ENCODE peak calls at places on chromosomes 11 and 22, in six cellular contexts. G is tibial artery, O is osteoblast, I is ovary, H is kidney, T is BJ. R is an unnamed sample.
A peak's percentile ranks its signal among the peaks of the same experiment; 100 is the strongest.

GRCh38 chr22:22110548-22111266 is 128.1 kb upstream of the TOP3B start:
- DNase-seq in T (no peak), H (peak; percentile 79), I (no peak), O (peak; percentile 89), G (no peak), R (peak; percentile 46)

GRCh38 chr11:119373059-119373875 is 8.2 kb downstream of the USP2 start:
- DNase-seq in T (no peak), H (peak; percentile 76), O (no peak), I (peak; percentile 24), G (no peak), R (no peak)

GRCh38 chr11:17399236-17399635 is 10.8 kb upstream of the KCNJ11 start:
- DNase-seq in I (no peak), H (no peak), G (no peak), O (no peak), T (no peak), R (no peak)

GRCh38 chr11:118238397-118238796 is 13.6 kb upstream of the JAML start:
- DNase-seq in T (no peak), H (no peak), G (no peak), O (no peak), I (no peak), R (no peak)

GRCh38 chr22:20591660-20592310 is 84.4 kb downstream of the MED15 start:
- DNase-seq in T (no peak), I (no peak), G (no peak), H (no peak), O (peak; percentile 80), R (no peak)

GRCh38 chr11:16750417-16750816 is 12.0 kb downstream of the C11orf58 start:
- DNase-seq in G (no peak), H (no peak), I (no peak), T (no peak), O (no peak), R (no peak)

GRCh38 chr22:45503816-45504702 is 1.4 kb downstream of the FBLN1 start:
- DNase-seq in I (no peak), H (peak; percentile 72), T (no peak), G (peak; percentile 64), O (peak; percentile 43), R (no peak)

GRCh38 chr11:79973701-79974626 is 533.1 kb upstream of the TENM4 start:
- DNase-seq in T (no peak), H (no peak), O (peak; percentile 66), G (no peak), I (no peak), R (no peak)

GRCh38 chr22:50329236-50329635 is 2.4 kb upstream of the DENND6B start:
- DNase-seq in O (peak; percentile 49), H (no peak), T (no peak), I (no peak), G (no peak), R (no peak)

GRCh38 chr11:135075740-135076139 is 663.7 kb upstream of the B3GAT1 start:
- DNase-seq in T (no peak), I (peak; percentile 44), G (peak; percentile 80), O (no peak), H (peak; percentile 82), R (no peak)

GRCh38 chr11:116500833-116501622 is 271.8 kb downstream of the BUD13 start:
- DNase-seq in T (no peak), H (no peak), G (peak; percentile 27), I (no peak), O (no peak), R (no peak)

GRCh38 chr22:46574993-46575914 is 37.8 kb upstream of the CELSR1 start:
- DNase-seq in H (peak; percentile 81), G (no peak), I (peak; percentile 41), O (peak; percentile 78), T (no peak), R (no peak)

GRCh38 chr11:1832181-1832988 is 2.4 kb upstream of the SYT8 start:
- DNase-seq in H (peak; percentile 84), G (no peak), I (peak; percentile 69), T (no peak), O (peak; percentile 98), R (peak; percentile 80)

GRCh38 chr11:6530848-6531247 is 33.8 kb downstream of the DNHD1 start:
- DNase-seq in G (no peak), O (no peak), I (no peak), T (no peak), H (no peak), R (no peak)
- TF ChIP-seq CTCF in G (no peak), O (no peak), I (no peak), T (no peak), H (no peak), R (no peak)

DNA sequence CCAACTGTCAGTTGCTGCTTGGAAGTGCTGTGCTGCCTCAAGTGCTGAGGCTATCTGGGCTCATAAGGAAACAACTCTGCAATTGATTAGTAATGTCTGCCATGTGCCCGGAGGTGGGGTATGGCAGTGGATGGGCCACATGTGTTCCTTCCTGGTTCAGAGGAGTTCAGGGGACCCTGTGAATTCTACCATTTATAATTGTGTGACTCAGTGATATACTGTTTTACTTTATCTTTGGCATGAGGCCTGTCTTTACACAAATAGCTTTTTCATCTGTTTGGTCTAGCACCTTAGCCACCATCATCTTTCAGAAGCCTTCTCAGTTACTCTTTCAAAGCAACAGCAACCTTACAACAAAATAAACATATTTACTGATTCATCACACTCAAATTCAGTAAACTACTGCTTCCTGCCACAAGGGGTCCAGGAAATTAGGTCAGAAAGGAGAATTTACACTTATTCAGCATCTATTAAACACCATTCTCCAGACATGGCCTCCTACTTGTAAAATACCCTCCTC is 20.9 kb downstream of the DKK3 start:
- DNase-seq in T (no peak), H (no peak), G (no peak), O (no peak), I (no peak), R (no peak)
- TF ChIP-seq CTCF in T (peak; percentile 49), H (no peak), G (no peak), O (peak; percentile 48), I (no peak), R (peak; percentile 59)

DNA sequence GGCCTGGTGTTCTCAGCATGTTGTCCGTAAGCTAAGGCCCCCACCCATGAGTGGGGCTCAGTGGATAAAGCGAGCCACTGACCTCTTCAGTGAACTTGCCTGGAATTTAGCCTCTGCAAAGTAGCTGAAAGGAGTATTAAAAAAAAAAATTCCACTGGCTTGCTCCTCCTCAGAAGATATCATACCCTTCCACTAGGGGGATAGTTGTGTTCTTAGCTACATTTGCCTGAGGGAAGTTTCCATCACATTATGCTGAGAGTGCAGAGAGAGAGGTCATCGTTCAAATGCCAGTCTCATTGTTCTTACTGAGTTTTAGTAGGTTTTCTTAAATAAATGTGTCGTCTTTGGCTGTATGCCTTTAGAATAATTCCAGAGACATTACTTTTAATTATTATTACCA is 879.7 kb downstream of the JRKL start:
- DNase-seq in G (no peak), T (no peak), I (no peak), O (no peak), H (no peak), R (no peak)
- TF ChIP-seq CTCF in G (no peak), T (no peak), I (no peak), O (no peak), H (peak; percentile 10), R (peak; percentile 54)

GRCh38 chr11:65571420-65571819 is 918 bp upstream of the FAM89B start:
- DNase-seq in G (no peak), O (no peak), I (no peak), H (no peak), T (no peak), R (no peak)

GRCh38 chr11:65573391-65574146 is 1.2 kb downstream of the FAM89B start:
- DNase-seq in G (no peak), H (peak; percentile 87), T (no peak), I (peak; percentile 65), O (peak; percentile 95), R (no peak)

GRCh38 chr11:65572356-65573043 is at the start of gene FAM89B:
- DNase-seq in I (peak; percentile 92), T (no peak), O (peak; percentile 99), G (peak; percentile 96), H (peak; percentile 96), R (peak; percentile 54)

GRCh38 chr11:65569973-65570918 is at the start of gene ZNRD2:
- DNase-seq in O (peak; percentile 100), T (peak; percentile 89), H (peak; percentile 100), I (peak; percentile 96), G (peak; percentile 99), R (peak; percentile 94)

GRCh38 chr11:65571940-65572339 is 398 bp upstream of the FAM89B start:
- DNase-seq in H (no peak), I (no peak), O (peak; percentile 92), G (no peak), T (no peak), R (no peak)
- TF ChIP-seq CTCF in H (peak; percentile 20), I (no peak), O (peak; percentile 46), G (peak; percentile 29), T (peak; percentile 38), R (peak; percentile 31)

GRCh38 chr22:34645375-34645774 is 420.6 kb upstream of the ISX start:
- DNase-seq in I (no peak), T (no peak), O (no peak), H (no peak), G (no peak), R (no peak)
- TF ChIP-seq CTCF in I (no peak), T (no peak), O (no peak), H (no peak), G (no peak), R (no peak)

GRCh38 chr11:19163627-19164026 is 38.2 kb downstream of the CSRP3 start:
- DNase-seq in T (no peak), H (no peak), I (no peak), G (no peak), O (no peak), R (no peak)

GRCh38 chr11:19162946-19163345 is 38.8 kb downstream of the CSRP3 start:
- DNase-seq in G (no peak), O (no peak), I (no peak), T (no peak), H (no peak), R (no peak)

GRCh38 chr11:19168090-19168489 is 33.7 kb downstream of the CSRP3 start:
- DNase-seq in O (no peak), T (no peak), I (no peak), G (no peak), H (no peak), R (no peak)

GRCh38 chr11:19164230-19164855 is 37.4 kb downstream of the CSRP3 start:
- DNase-seq in I (no peak), H (no peak), T (no peak), O (no peak), G (no peak), R (no peak)

DNA sequence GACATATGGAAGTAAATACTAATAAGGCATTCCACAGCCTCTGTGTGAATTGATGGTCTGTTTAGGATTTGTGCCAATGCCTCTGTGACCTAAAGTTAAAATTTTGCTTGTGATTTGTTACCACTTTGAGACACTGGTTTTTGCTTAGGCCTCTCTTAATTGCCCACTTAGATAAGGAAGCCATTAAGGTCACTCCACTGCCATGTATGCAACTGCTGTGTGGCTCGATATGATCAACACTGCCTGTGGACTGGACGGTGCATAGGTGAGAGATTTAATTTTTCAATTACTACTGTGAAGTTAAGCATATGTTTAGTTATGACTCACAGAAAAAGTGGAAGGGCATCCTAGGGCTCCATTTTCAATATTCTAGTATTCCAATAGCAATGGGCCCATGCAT is 36.9 kb downstream of the CSRP3 start:
- DNase-seq in G (no peak), H (no peak), I (no peak), T (no peak), O (no peak), R (no peak)
- TF ChIP-seq CTCF in G (no peak), H (no peak), I (no peak), T (no peak), O (no peak), R (no peak)

GRCh38 chr11:104908186-104908531 is 9.9 kb upstream of the CASP12 start:
- DNase-seq in H (no peak), O (no peak), T (no peak), G (no peak), I (no peak), R (no peak)

GRCh38 chr11:104907521-104908185 is 9.4 kb upstream of the CASP12 start:
- DNase-seq in O (no peak), I (no peak), G (no peak), T (no peak), H (no peak), R (no peak)

GRCh38 chr11:104905271-104905670 is 7.0 kb upstream of the CASP12 start:
- DNase-seq in T (no peak), O (no peak), I (no peak), G (no peak), H (no peak), R (no peak)
- TF ChIP-seq CTCF in T (peak; percentile 11), O (peak; percentile 11), I (no peak), G (no peak), H (no peak), R (no peak)